ENCODE peak calls at places on chromosomes 2 and 18, in nine cellular contexts. E is AG04449, T is OCI-LY7, R is MM.1S, I is lower lobe of right lung, K is GM23338, G is stomach, J is IMR-90, Z is dorsolateral prefrontal cortex. Y is an unnamed sample.

GRCh38 chr2:210626849-210627248 is 70.5 kb downstream of the CPS1 start:
- DNase-seq in R (peak), J (peak), K (no peak), Z (no peak), I (no peak), T (no peak), G (no peak), E (no peak), Y (peak)

GRCh38 chr18:76801567-76802505 is 20.5 kb upstream of the ZNF236 start:
- DNase-seq in R (peak), T (peak), E (no peak), Z (no peak), K (peak), I (peak), J (peak), G (peak), Y (peak)

GRCh38 chr2:109486711-109487130 is 127.0 kb downstream of the SEPTIN10 start:
- DNase-seq in R (no peak), T (no peak), K (no peak), E (no peak), J (no peak), G (no peak), I (no peak), Z (no peak), Y (no peak)

GRCh38 chr2:119836455-119837142 is 76.9 kb downstream of the PTPN4 start:
- DNase-seq in I (no peak), K (no peak), E (no peak), J (no peak), G (no peak), T (no peak), R (no peak), Z (no peak), Y (no peak)

GRCh38 chr2:43070039-43070438 is 156.4 kb downstream of the ZFP36L2 start:
- DNase-seq in R (no peak), E (no peak), T (no peak), G (peak), Z (no peak), J (no peak), I (no peak), K (no peak), Y (no peak)

GRCh38 chr2:64212801-64213321 is 68.6 kb upstream of the PELI1 start:
- DNase-seq in T (peak), R (peak), K (peak), G (no peak), E (no peak), I (no peak), J (peak), Z (no peak), Y (peak)

GRCh38 chr2:31428001-31428418 is 13.5 kb upstream of the XDH start:
- DNase-seq in I (no peak), T (peak), R (peak), J (peak), Z (no peak), K (peak), G (no peak), E (no peak), Y (peak)

GRCh38 chr18:79586436-79587297 is 92.9 kb upstream of the CTDP1 start:
- DNase-seq in R (no peak), J (no peak), T (no peak), E (no peak), G (no peak), I (peak), K (no peak), Z (no peak), Y (no peak)

GRCh38 chr2:120631719-120632118 is 103.9 kb upstream of the GLI2 start:
- DNase-seq in J (peak), R (no peak), G (no peak), E (no peak), K (no peak), I (no peak), Z (no peak), T (no peak), Y (no peak)

GRCh38 chr2:19073522-19073921 is 284.9 kb downstream of the OSR1 start:
- DNase-seq in Z (no peak), I (no peak), K (peak), E (no peak), R (no peak), J (peak), T (no peak), G (no peak), Y (peak)

GRCh38 chr2:105373895-105374401 is 24.9 kb downstream of the FHL2 start:
- DNase-seq in R (peak), T (no peak), Z (no peak), G (no peak), K (no peak), J (no peak), E (no peak), I (no peak), Y (peak)

GRCh38 chr2:23614701-23615100 is 229.7 kb downstream of the KLHL29 start:
- DNase-seq in T (no peak), Z (no peak), J (no peak), E (no peak), G (no peak), I (peak), R (no peak), K (peak), Y (no peak)

GRCh38 chr2:158893057-158893456 is 75.4 kb upstream of the TANC1 start:
- DNase-seq in Z (no peak), T (no peak), E (no peak), I (no peak), G (no peak), R (no peak), J (peak), K (no peak), Y (peak)

GRCh38 chr2:143282684-143283083 is 153.5 kb downstream of the ARHGAP15 start:
- DNase-seq in I (no peak), R (no peak), T (no peak), E (no peak), J (no peak), K (peak), Z (no peak), G (no peak), Y (peak)

DNA sequence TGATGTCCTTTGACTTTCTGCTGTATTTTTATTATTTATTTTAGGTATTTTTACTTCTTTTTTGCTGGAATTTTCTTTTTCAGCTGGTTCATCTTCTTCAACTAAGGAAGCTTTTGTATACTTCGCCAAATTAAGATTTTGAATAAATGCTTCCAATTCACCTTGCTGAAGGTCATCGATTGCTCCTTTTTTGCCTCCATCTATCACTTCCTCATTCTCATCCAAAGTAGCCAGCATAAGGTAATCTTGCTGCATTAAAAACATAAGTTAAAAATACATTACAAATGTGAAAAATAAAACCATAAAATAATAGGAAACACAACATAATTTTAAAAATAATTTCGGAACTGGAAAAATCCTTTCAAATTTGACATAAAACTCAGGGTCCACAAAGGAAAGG is 2.6 kb downstream of the CEBPZ start:
- DNase-seq in K (no peak), G (no peak), R (no peak), I (no peak), J (no peak), E (no peak), Z (no peak), T (no peak), Y (no peak)
- H3K4me3 ChIP-seq in K (peak), G (no peak), R (no peak), I (no peak), J (no peak), E (no peak), Z (no peak), T (no peak), Y (no peak)

DNA sequence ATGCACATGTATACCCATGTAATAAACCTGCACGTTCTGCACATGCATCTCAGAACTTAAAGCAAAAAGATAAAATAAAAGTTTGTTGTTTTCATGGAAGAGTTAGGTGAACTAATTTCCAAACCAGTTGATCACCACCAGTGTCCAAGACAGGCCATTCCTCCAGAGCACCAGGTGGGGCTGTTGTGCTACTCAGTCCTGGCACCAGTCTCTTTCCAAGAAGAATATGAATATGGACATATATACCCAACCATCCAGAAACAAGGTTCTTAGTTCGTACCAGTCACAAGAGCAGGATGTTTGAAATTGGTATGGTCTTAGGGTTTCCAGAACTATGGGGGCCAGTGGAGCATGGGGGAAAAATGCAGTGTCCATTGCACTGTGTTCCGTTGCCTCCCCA is 17.2 kb upstream of the TNP1 start:
- DNase-seq in E (no peak), G (no peak), I (no peak), J (no peak), K (no peak), Z (no peak), R (no peak), T (no peak), Y (peak)
- TF ChIP-seq CTCF in E (peak), G (no peak), I (no peak), J (no peak), K (peak), Z (no peak), R (no peak), T (peak), Y (peak)

DNA sequence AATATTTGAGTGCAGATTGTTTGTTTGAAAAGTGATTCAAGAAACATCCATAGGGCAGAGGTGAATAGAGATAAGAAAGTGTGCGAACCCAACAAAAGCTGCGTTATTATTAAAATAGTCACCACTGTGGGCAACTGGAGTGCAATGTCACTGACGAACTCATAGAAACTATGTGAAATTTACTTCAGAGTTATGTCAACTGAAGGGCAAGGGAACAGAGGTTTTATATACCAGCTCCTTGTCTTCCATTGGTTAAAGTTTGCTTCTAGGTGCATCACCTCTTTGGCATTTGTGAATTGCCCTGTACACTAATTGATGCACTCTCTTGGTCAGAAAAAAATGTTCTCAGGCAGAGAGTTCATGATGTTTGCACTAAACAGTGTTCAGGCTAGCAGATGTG is 110.5 kb upstream of the NYAP2 start:
- DNase-seq in G (no peak), E (no peak), R (no peak), J (peak), I (no peak), Z (no peak), T (no peak), K (no peak), Y (no peak)
- H3K4me3 ChIP-seq in G (no peak), E (no peak), R (no peak), J (no peak), I (no peak), Z (no peak), T (no peak), K (no peak), Y (no peak)

GRCh38 chr2:11786592-11786991 is 40.2 kb downstream of the LPIN1 start:
- DNase-seq in T (no peak), I (no peak), G (no peak), J (no peak), E (no peak), K (no peak), Z (no peak), R (no peak), Y (no peak)

GRCh38 chr2:11784310-11784709 is 37.9 kb downstream of the LPIN1 start:
- DNase-seq in I (no peak), G (no peak), E (no peak), R (no peak), Z (no peak), K (no peak), T (no peak), J (no peak), Y (no peak)

GRCh38 chr2:11785611-11785940 is 39.1 kb downstream of the LPIN1 start:
- DNase-seq in Z (no peak), K (no peak), E (no peak), J (no peak), G (no peak), I (no peak), T (no peak), R (no peak), Y (no peak)

GRCh38 chr2:11786191-11786590 is 39.8 kb downstream of the LPIN1 start:
- DNase-seq in R (no peak), K (no peak), E (no peak), Z (no peak), G (no peak), J (no peak), T (no peak), I (no peak), Y (no peak)

GRCh38 chr2:11784747-11785610 is 38.5 kb downstream of the LPIN1 start:
- DNase-seq in J (peak), K (peak), Z (peak), E (no peak), I (peak), T (peak), G (peak), R (no peak), Y (peak)
- TF ChIP-seq CTCF in J (peak), K (peak), Z (peak), E (peak), I (peak), T (peak), G (peak), R (peak), Y (peak)

GRCh38 chr18:12049983-12050811 is 43.4 kb upstream of the ANKRD62 start:
- DNase-seq in T (peak), R (peak), K (no peak), Z (no peak), I (no peak), E (no peak), J (no peak), G (no peak), Y (no peak)
- H3K4me3 ChIP-seq in T (peak), R (no peak), K (no peak), Z (no peak), I (peak), E (no peak), J (no peak), G (no peak), Y (no peak)

GRCh38 chr2:241988146-241988545 is 118.6 kb downstream of the RTP5 start:
- DNase-seq in Z (no peak), E (no peak), K (no peak), J (no peak), I (no peak), R (no peak), T (no peak), G (no peak), Y (no peak)

GRCh38 chr2:241989074-241989473 is 119.5 kb downstream of the RTP5 start:
- DNase-seq in K (no peak), E (no peak), Z (no peak), G (peak), T (peak), J (no peak), R (no peak), I (no peak), Y (no peak)

GRCh38 chr2:241991236-241991635 is 121.7 kb downstream of the RTP5 start:
- DNase-seq in J (no peak), I (no peak), T (no peak), K (no peak), R (no peak), G (no peak), E (no peak), Z (no peak), Y (no peak)

GRCh38 chr2:241992753-241993152 is 123.2 kb downstream of the RTP5 start:
- DNase-seq in R (no peak), T (no peak), Z (no peak), J (no peak), K (no peak), E (no peak), I (no peak), G (no peak), Y (no peak)

GRCh38 chr2:241990466-241990865 is 120.9 kb downstream of the RTP5 start:
- DNase-seq in G (no peak), E (no peak), Z (no peak), J (no peak), R (no peak), I (no peak), K (no peak), T (no peak), Y (no peak)
- TF ChIP-seq CTCF in G (no peak), E (no peak), Z (no peak), J (no peak), R (no peak), I (no peak), K (no peak), T (no peak), Y (no peak)

DNA sequence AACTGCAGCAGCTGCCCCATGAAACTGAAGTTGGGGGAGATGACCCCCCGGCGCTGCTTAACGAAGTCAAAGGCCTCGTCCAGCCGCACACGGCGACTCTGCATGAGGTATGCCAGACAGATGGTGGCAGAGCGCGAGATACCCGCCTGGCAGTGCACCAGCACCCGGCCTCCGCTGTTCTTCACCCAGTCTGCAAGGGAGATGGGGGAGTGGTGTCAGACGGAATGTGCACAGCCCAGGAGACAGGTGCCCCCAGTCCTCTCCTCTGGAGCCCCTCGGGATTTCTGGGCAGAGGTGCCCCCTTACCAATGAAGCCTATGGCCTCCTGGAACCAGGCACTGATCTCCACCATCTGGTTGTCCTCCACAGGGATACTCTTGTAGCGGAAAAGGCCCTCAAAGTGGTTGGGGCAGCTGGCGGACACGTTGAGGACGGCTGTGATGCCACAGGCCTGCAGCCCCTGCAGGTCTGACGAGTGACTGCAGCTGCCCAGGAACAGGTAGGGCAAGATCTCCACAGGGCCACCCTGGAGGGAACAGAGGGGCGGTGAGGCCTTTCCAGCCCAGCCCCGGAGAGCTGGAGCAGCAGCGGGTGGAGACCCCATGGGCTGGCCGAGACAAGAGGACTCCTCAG is 1.3 kb downstream of the DUSP2 start:
- DNase-seq in Z (no peak), G (peak), T (peak), J (no peak), R (no peak), E (no peak), K (peak), I (peak), Y (peak)
- H3K4me3 ChIP-seq in Z (peak), G (peak), T (peak), J (no peak), R (peak), E (peak), K (peak), I (peak), Y (peak)

DNA sequence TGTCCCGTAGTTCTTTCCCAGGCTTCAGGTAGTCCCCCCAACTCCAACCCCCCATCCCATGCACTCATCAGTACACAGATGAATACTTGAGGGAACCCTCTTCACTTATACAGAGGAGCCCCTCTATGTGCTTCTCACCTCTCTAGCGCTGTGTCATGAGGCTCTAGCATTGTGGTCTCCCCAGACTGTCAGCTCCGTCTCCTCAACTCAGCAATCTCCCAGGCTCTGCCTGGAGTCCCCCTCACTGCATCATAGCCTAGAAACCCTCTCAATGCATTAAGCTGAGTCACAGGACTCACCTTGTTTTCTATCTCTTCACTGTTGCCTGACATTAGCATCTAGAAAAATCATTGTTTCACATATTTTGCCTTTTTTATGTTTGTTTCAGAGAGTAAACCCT is 20.2 kb upstream of the PRKCE start:
- DNase-seq in Z (no peak), T (no peak), E (no peak), R (no peak), J (no peak), I (no peak), K (no peak), G (no peak), Y (no peak)
- TF ChIP-seq CTCF in Z (no peak), T (no peak), E (no peak), R (no peak), J (no peak), I (no peak), K (no peak), G (no peak), Y (no peak)